ENCODE peak calls at places on chromosomes 6 and 20, in seven cellular contexts. N, C, P, I, Z, F and G are unnamed samples.
A peak's percentile ranks its signal among the peaks of the same experiment; 100 is the strongest.

GRCh38 chr20:47272893-47273590 is 83.5 kb downstream of the ZMYND8 start:
- DNase-seq in N (peak; percentile 69), C (peak; percentile 61), P (peak; percentile 46), I (no peak), Z (peak; percentile 71), F (no peak), G (peak; percentile 33)

GRCh38 chr20:57480444-57481152 is 44.3 kb downstream of the CTCFL start:
- DNase-seq in N (no peak), C (peak; percentile 60), P (peak; percentile 83), I (no peak), Z (no peak), F (no peak), G (no peak)

GRCh38 chr6:163759542-163759941 is 345.0 kb downstream of the QKI start:
- DNase-seq in N (no peak), C (no peak), P (no peak), I (no peak), Z (peak; percentile 59), F (no peak), G (no peak)

GRCh38 chr20:24950128-24950835 is 1.2 kb downstream of the CST7 start:
- DNase-seq in N (no peak), C (peak; percentile 46), P (no peak), I (no peak), Z (no peak), F (no peak), G (no peak)

GRCh38 chr6:108575905-108576494 is 15.3 kb downstream of the FOXO3 start:
- DNase-seq in N (no peak), C (no peak), P (no peak), I (no peak), Z (no peak), F (no peak), G (no peak)

GRCh38 chr20:46559685-46560440 is 9.4 kb upstream of the OCSTAMP start:
- DNase-seq in N (no peak), C (no peak), P (no peak), I (no peak), Z (no peak), F (no peak), G (no peak)

GRCh38 chr6:106959985-106960384 is 14.5 kb downstream of the CD24 start:
- DNase-seq in N (no peak), C (no peak), P (no peak), I (no peak), Z (no peak), F (no peak), G (no peak)

GRCh38 chr6:5827061-5828037 is 179.4 kb downstream of the NRN1 start:
- DNase-seq in N (no peak), C (no peak), P (no peak), I (no peak), Z (no peak), F (no peak), G (no peak)

GRCh38 chr6:168585441-168585840 is 144.5 kb downstream of the SMOC2 start:
- DNase-seq in N (no peak), C (no peak), P (no peak), I (no peak), Z (no peak), F (no peak), G (no peak)

GRCh38 chr6:40455686-40456389 is 131.3 kb downstream of the LRFN2 start:
- DNase-seq in N (no peak), C (no peak), P (no peak), I (no peak), Z (no peak), F (no peak), G (no peak)

GRCh38 chr6:46014511-46015118 is 1.0 kb downstream of the CLIC5 start:
- DNase-seq in N (no peak), C (peak; percentile 69), P (no peak), I (peak; percentile 67), Z (no peak), F (no peak), G (no peak)

GRCh38 chr20:8602389-8603116 is 466.3 kb upstream of the PLCB4 start:
- DNase-seq in N (no peak), C (no peak), P (peak; percentile 69), I (no peak), Z (peak; percentile 16), F (no peak), G (no peak)

GRCh38 chr6:28008053-28008452 is 51.0 kb downstream of the OR2B6 start:
- DNase-seq in N (no peak), C (no peak), P (no peak), I (no peak), Z (no peak), F (no peak), G (no peak)

GRCh38 chr6:72246926-72247325 is 360.6 kb downstream of the RIMS1 start:
- DNase-seq in N (no peak), C (no peak), P (no peak), I (no peak), Z (peak; percentile 15), F (no peak), G (no peak)

GRCh38 chr6:83126807-83127206 is 59.3 kb downstream of the DOP1A start:
- DNase-seq in N (no peak), C (no peak), P (no peak), I (no peak), Z (no peak), F (no peak), G (no peak)

GRCh38 chr6:57221191-57221935 is 744 bp downstream of the RAB23 start:
- DNase-seq in N (peak; percentile 19), C (peak; percentile 67), P (no peak), I (peak; percentile 64), Z (peak; percentile 45), F (peak; percentile 19), G (peak; percentile 47)
- TF ChIP-seq POLR2A in N (no peak), C (no peak), P (no peak), I (no peak), Z (no peak), F (no peak), G (peak; percentile 57)

GRCh38 chr6:104959453-104959858 is 2.5 kb downstream of the LIN28B start:
- DNase-seq in N (no peak), C (no peak), P (no peak), I (no peak), Z (no peak), F (no peak), G (no peak)

GRCh38 chr6:104956663-104957294 is at the start of gene LIN28B:
- DNase-seq in N (no peak), C (no peak), P (no peak), I (no peak), Z (no peak), F (no peak), G (no peak)

GRCh38 chr6:104958178-104958520 is 1.2 kb downstream of the LIN28B start:
- DNase-seq in N (no peak), C (no peak), P (no peak), I (no peak), Z (no peak), F (no peak), G (no peak)

GRCh38 chr6:104957301-104958177 is 632 bp downstream of the LIN28B start:
- DNase-seq in N (no peak), C (no peak), P (no peak), I (no peak), Z (no peak), F (no peak), G (no peak)

DNA sequence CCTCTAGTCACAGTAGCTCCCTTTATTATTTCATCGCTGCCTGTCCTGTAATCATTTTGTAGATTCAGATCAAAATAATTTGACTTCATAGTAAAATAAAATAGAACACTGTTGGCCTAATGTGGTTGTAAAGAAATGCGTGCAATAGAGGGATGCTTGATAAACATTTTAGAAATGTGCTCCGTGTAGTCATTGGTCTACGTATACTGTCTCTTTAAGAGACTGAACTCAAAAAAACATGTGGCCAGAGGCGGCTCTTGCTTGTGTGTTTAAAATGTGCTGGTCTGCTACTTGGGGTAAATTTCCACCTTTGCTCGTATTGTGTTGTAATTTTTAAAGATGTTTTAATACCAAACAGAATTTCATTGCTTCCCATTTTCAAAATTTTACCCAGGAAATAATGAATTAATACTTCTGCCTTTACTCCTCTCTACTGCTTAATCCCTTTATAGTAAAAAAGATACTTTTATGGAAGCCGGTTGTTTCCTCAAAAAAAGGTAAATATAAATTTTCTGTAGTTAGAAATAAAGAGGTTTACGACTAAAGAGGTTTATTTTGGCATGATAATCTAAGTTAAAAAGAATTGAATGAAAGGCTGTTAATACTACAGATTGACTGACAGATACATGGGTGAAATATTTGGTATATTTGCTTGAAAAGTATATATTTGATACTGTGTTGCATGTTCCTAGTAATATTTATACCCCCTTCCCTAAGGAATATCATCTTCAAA is 2.0 kb downstream of the LIN28B start:
- DNase-seq in N (no peak), C (no peak), P (no peak), I (no peak), Z (no peak), F (no peak), G (no peak)
- TF ChIP-seq POLR2A in N (no peak), C (no peak), P (no peak), I (no peak), Z (no peak), F (no peak), G (no peak)

DNA sequence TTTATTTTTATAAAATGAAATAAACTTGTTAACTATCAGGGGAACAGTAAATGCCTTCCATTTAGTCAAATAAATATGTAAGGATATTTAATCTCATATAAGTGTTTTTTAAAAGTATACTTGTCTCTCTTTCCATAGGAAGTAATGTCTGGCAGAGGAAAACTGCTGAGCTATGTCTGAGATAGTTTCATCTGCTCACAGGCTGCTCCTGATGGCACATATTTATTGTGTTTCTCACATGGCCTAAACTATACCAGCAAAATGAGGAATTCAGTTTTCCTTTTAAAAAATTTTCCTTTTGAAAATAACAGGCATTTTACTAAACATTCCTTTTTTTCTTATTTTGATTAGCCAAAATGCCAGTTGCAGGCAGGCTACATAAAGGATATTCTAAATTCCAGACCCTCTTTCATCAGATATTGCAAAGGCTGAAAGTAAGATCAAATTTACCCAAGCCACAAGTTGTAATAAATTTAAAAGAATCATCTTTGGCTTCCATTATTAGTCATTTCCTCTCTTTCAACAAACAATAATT is 60.1 kb upstream of the RNF146 start:
- DNase-seq in N (no peak), C (no peak), P (no peak), I (no peak), Z (peak; percentile 12), F (no peak), G (no peak)
- TF ChIP-seq POLR2A in N (no peak), C (no peak), P (no peak), I (no peak), Z (no peak), F (no peak), G (no peak)

GRCh38 chr20:50186151-50186885 is 4.3 kb upstream of the CEBPB start:
- DNase-seq in N (peak; percentile 94), C (peak; percentile 98), P (no peak), I (peak; percentile 91), Z (peak; percentile 76), F (peak; percentile 99), G (no peak)
- TF ChIP-seq POLR2A in N (no peak), C (no peak), P (no peak), I (no peak), Z (peak; percentile 45), F (no peak), G (no peak)